ENCODE peak calls at places on chromosomes 13 and 19, in seven cellular contexts. B is IMR-90; T is fibroblast of mammary gland; E is PC-9; F is fibroblast of lung; X is naive thymus-derived CD4-positive, alpha-beta T cell; K is hepatocyte. S is an unnamed sample.

GRCh38 chr19:2081873-2082810 is 14.0 kb downstream of the MOB3A start:
- DNase-seq in K (no peak), F (no peak), X (peak), B (no peak), T (no peak), E (no peak), S (peak)

GRCh38 chr13:22061371-22061805 is 390.5 kb downstream of the FGF9 start:
- DNase-seq in T (no peak), K (no peak), E (no peak), F (no peak), B (no peak), X (peak), S (no peak)

GRCh38 chr19:21569497-21569870 is 64.1 kb downstream of the ZNF429 start:
- DNase-seq in X (no peak), T (peak), E (peak), B (no peak), F (peak), K (no peak), S (no peak)

GRCh38 chr13:31192306-31192705 is 7.5 kb upstream of the B3GLCT start:
- DNase-seq in X (no peak), T (no peak), B (no peak), E (no peak), F (no peak), K (no peak), S (no peak)

GRCh38 chr19:47725759-47726401 is 12.7 kb downstream of the EHD2 start:
- DNase-seq in K (no peak), F (no peak), E (no peak), B (no peak), T (no peak), X (no peak), S (no peak)

GRCh38 chr13:73880365-73880764 is 253.8 kb downstream of the KLF12 start:
- DNase-seq in B (peak), K (no peak), E (no peak), F (peak), X (no peak), T (peak), S (no peak)

GRCh38 chr13:95235199-95235726 is 66.0 kb downstream of the ABCC4 start:
- DNase-seq in E (no peak), F (no peak), K (no peak), X (no peak), T (no peak), B (no peak), S (no peak)

GRCh38 chr13:41075034-41075433 is 13.7 kb downstream of the WBP4 start:
- DNase-seq in E (no peak), X (peak), T (peak), K (peak), B (peak), F (peak), S (no peak)

GRCh38 chr19:8512115-8512967 is 1.6 kb downstream of the ZNF414 start:
- DNase-seq in F (no peak), B (no peak), T (peak), E (peak), K (no peak), X (no peak), S (peak)
- H3K4me3 ChIP-seq in F (no peak), B (no peak), T (no peak), E (peak), K (no peak), X (peak), S (peak)

GRCh38 chr13:78409172-78409571 is 194.2 kb downstream of the POU4F1 start:
- DNase-seq in B (no peak), E (no peak), K (no peak), T (no peak), F (no peak), X (no peak), S (peak)
- H3K4me3 ChIP-seq in B (no peak), E (no peak), K (no peak), T (no peak), F (no peak), X (no peak), S (no peak)

GRCh38 chr19:49878744-49879070 is 1.2 kb downstream of the TBC1D17 start:
- DNase-seq in E (no peak), F (no peak), T (no peak), X (no peak), K (no peak), B (no peak), S (no peak)
- H3K4me3 ChIP-seq in E (peak), F (peak), T (peak), X (no peak), K (peak), B (peak), S (peak)

GRCh38 chr13:114067886-114068722 is 64.3 kb downstream of the RASA3 start:
- DNase-seq in F (no peak), K (no peak), X (peak), T (no peak), B (no peak), E (no peak), S (no peak)
- H3K4me3 ChIP-seq in F (peak), K (no peak), X (peak), T (no peak), B (no peak), E (no peak), S (no peak)

GRCh38 chr13:76637651-76638111 is 248.5 kb downstream of the KCTD12 start:
- DNase-seq in F (peak), E (no peak), X (no peak), T (peak), K (no peak), B (peak), S (no peak)

GRCh38 chr13:76635232-76636021 is 250.8 kb downstream of the KCTD12 start:
- DNase-seq in F (no peak), T (no peak), X (no peak), K (peak), E (no peak), B (no peak), S (no peak)

GRCh38 chr13:76638882-76639281 is 247.3 kb downstream of the KCTD12 start:
- DNase-seq in K (no peak), T (peak), X (no peak), B (peak), F (peak), E (no peak), S (no peak)

GRCh38 chr13:76638160-76638559 is 248.0 kb downstream of the KCTD12 start:
- DNase-seq in E (no peak), X (no peak), B (no peak), T (peak), F (no peak), K (no peak), S (no peak)

DNA sequence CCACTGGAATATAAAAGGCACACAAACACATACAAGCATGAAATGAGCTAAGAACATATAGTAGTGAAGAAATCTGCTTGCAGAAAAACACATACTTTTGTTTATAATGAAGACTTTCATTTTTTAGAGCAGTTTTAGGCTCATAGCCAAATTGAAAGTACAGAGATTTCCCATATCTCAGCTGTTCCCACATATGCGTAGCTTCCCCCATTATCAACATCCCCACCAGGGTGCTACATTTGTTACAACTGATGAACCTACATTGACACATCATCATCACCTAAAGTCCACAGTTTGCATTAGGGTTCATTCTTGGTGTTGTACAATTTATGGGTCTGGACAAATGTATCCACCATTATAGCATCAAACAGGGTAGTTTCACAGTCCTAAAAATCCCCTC is 249.3 kb downstream of the KCTD12 start:
- DNase-seq in B (no peak), X (no peak), K (no peak), F (no peak), T (no peak), E (no peak), S (no peak)
- H3K4me3 ChIP-seq in B (no peak), X (no peak), K (no peak), F (no peak), T (no peak), E (no peak), S (no peak)

DNA sequence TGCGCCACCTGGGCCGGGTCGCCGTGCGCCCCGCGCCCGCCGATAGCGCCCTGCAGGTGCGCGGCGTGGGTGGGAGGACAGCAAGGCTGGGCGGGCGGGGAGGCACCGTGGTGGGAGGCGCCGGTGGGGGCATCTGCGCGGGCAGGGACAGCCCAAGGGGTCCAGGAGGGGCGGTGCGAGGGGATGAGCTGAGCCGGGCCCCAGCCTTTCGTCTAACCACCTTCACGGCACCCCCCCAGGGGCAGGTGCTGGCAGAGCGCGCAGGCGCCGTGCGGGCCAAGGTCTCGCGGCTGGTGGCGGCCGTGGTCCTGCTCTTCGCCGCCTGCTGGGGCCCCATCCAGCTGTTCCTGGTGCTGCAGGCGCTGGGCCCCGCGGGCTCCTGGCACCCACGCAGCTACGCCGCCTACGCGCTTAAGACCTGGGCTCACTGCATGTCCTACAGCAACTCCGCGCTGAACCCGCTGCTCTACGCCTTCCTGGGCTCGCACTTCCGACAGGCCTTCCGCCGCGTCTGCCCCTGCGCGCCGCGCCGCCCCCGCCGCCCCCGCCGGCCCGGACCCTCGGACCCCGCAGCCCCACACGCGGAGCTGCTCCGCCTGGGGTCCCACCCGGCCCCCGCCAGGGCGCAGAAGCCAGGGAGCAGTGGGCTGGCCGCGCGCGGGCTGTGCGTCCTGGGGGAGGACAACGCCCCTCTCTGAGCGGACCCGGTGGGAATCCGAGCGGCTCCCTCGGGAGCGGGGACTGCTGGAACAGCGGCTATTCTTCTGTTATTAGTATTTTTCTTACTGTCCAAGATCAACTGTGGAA is 3.1 kb downstream of the KISS1R start:
- DNase-seq in B (no peak), T (no peak), K (peak), E (no peak), F (no peak), X (peak), S (peak)
- H3K4me3 ChIP-seq in B (no peak), T (no peak), K (peak), E (peak), F (no peak), X (peak), S (peak)

GRCh38 chr13:45132384-45133064 is 12.2 kb downstream of the GTF2F2 start:
- DNase-seq in E (no peak), B (no peak), T (no peak), F (no peak), K (no peak), X (no peak), S (no peak)
- H3K4me3 ChIP-seq in E (no peak), B (no peak), T (no peak), F (no peak), K (no peak), X (no peak), S (no peak)

DNA sequence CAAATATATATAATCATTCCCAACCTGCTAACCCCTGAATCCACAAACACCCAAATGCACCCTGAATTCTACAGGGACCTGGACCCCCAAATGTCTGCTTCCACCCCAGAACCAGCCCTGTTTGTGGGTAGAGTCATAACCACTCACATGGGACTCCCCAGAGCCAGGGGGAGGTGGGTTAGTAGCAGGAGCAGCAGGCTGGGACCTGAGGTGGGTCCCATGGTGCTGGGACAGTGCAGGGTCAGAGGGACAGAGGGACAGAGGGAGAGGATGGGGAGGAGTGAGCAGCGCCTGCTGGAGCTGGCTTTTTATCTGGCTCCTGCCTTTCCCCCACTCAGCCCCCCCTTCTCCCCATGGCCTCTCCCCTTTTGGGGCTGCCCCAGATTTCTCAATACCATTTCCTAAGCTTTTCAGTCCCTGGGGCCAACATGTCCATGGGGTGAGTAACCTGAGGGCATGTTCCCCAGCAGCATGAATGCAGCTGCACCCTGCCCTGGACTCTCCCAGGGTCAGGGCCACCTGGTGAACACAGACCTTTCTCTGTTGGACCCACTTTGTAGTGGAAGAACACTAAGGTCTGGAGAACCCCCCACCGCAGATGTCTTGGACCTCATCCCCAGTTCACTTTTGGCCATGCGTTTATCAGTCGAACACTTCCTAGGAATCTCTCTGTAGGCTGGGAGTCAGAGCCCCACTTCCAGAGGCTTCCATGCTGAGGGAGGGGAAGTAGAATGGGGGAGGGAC is at the start of gene C3:
- DNase-seq in F (no peak), B (peak), T (peak), X (no peak), K (peak), E (peak), S (no peak)
- H3K4me3 ChIP-seq in F (no peak), B (no peak), T (no peak), X (no peak), K (no peak), E (peak), S (no peak)

GRCh38 chr13:106917673-106918652 is 350.0 kb upstream of the ARGLU1 start:
- DNase-seq in X (peak), K (peak), F (peak), E (peak), T (peak), B (peak), S (peak)

GRCh38 chr13:106919093-106919492 is 351.2 kb upstream of the ARGLU1 start:
- DNase-seq in K (no peak), B (no peak), X (no peak), T (no peak), E (no peak), F (no peak), S (no peak)

GRCh38 chr13:106915146-106915545 is 347.2 kb upstream of the ARGLU1 start:
- DNase-seq in T (no peak), X (no peak), K (no peak), B (no peak), F (no peak), E (peak), S (no peak)

GRCh38 chr13:106916329-106916728 is 348.4 kb upstream of the ARGLU1 start:
- DNase-seq in X (no peak), T (peak), E (no peak), B (no peak), F (no peak), K (no peak), S (no peak)

DNA sequence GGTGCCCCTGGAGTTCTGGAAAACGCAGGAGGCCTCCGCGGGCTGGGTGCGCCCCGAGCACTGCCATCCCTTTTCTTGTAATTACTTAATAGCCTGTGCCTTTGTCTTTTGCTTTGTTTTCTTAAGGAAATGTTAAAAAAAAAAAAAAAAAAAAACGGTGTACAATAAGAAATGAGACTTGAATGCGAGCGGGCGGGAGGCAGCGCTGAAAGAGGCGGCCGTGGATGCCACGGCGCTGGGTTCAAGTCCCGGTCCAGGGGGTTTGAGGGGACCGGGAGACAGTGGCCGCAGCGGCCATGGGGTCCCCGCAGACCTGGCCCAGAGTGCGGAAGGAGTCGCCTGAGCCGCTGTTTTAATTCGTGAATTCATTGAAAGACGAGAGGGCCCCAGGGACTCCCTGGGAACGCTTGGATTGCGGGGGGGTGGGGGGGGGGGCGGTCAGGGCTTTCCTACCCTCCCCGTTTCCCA is 349.1 kb upstream of the ARGLU1 start:
- DNase-seq in K (no peak), T (no peak), E (no peak), B (no peak), F (no peak), X (no peak), S (no peak)
- H3K4me3 ChIP-seq in K (no peak), T (no peak), E (no peak), B (peak), F (no peak), X (no peak), S (no peak)